ENCODE peak calls at places on chromosomes 5 and 9, in seven cellular contexts. N is K562, I is HCT116, U is GM12878, Q is H1, F is SK-N-SH, D is HepG2. R is an unnamed sample.

GRCh38 chr9:11457809-11458785 is 845.3 kb upstream of the PTPRD start:
- DNase-seq in N (no peak), I (no peak), U (no peak), Q (no peak), F (peak), D (no peak), R (no peak)

GRCh38 chr9:13437898-13438297 is 158.4 kb upstream of the MPDZ start:
- DNase-seq in N (no peak), I (no peak), U (no peak), Q (no peak), F (no peak), D (no peak), R (no peak)

GRCh38 chr5:172559004-172559932 is 81.8 kb upstream of the NEURL1B start:
- DNase-seq in N (no peak), I (peak), U (no peak), Q (no peak), F (no peak), D (no peak), R (no peak)

GRCh38 chr5:68288756-68289134 is 73.2 kb downstream of the PIK3R1 start:
- DNase-seq in N (peak), I (no peak), U (no peak), Q (peak), F (peak), D (no peak), R (peak)

GRCh38 chr5:33338336-33339110 is 102.2 kb upstream of the TARS1 start:
- DNase-seq in N (no peak), I (no peak), U (no peak), Q (no peak), F (no peak), D (no peak), R (no peak)

GRCh38 chr9:5499889-5500398 is 10.4 kb upstream of the PDCD1LG2 start:
- DNase-seq in N (peak), I (no peak), U (no peak), Q (no peak), F (peak), D (no peak), R (no peak)

GRCh38 chr5:116746668-116747067 is 172.0 kb upstream of the SEMA6A start:
- DNase-seq in N (no peak), I (no peak), U (no peak), Q (no peak), F (no peak), D (no peak), R (no peak)

GRCh38 chr9:13281356-13282016 is 2.0 kb upstream of the MPDZ start:
- DNase-seq in N (no peak), I (no peak), U (no peak), Q (no peak), F (peak), D (no peak), R (no peak)

GRCh38 chr9:99000480-99001395 is 57.0 kb downstream of the COL15A1 start:
- DNase-seq in N (peak), I (peak), U (peak), Q (no peak), F (peak), D (peak), R (no peak)

GRCh38 chr5:178429541-178430186 is 160.5 kb downstream of the COL23A1 start:
- DNase-seq in N (no peak), I (no peak), U (no peak), Q (peak), F (peak), D (no peak), R (no peak)

GRCh38 chr5:65871182-65871581 is 55.2 kb upstream of the ERBIN start:
- DNase-seq in N (no peak), I (peak), U (no peak), Q (no peak), F (no peak), D (no peak), R (no peak)

GRCh38 chr5:142977363-142978051 is 207.3 kb downstream of the ARHGAP26 start:
- DNase-seq in N (peak), I (no peak), U (peak), Q (no peak), F (no peak), D (no peak), R (peak)

GRCh38 chr5:57002959-57003485 is 51.1 kb upstream of the MIER3 start:
- DNase-seq in N (no peak), I (no peak), U (no peak), Q (no peak), F (no peak), D (no peak), R (no peak)

GRCh38 chr9:84667571-84668203 is 1.8 kb upstream of the NTRK2 start:
- DNase-seq in N (no peak), I (no peak), U (no peak), Q (peak), F (peak), D (no peak), R (peak)

GRCh38 chr5:14665949-14666741 is 1.6 kb downstream of the OTULIN start:
- DNase-seq in N (peak), I (no peak), U (no peak), Q (no peak), F (peak), D (peak), R (peak)

GRCh38 chr9:77935974-77936373 is 95.6 kb downstream of the GNAQ start:
- DNase-seq in N (no peak), I (no peak), U (no peak), Q (no peak), F (no peak), D (no peak), R (no peak)

GRCh38 chr5:151140686-151141459 is 16.7 kb downstream of the ANXA6 start:
- DNase-seq in N (no peak), I (no peak), U (no peak), Q (no peak), F (no peak), D (no peak), R (no peak)

GRCh38 chr9:136679431-136679941 is 7.8 kb downstream of the AGPAT2 start:
- DNase-seq in N (no peak), I (no peak), U (no peak), Q (no peak), F (no peak), D (no peak), R (peak)

GRCh38 chr5:120160120-120160895 is 303.8 kb upstream of the PRR16 start:
- DNase-seq in N (no peak), I (no peak), U (no peak), Q (no peak), F (no peak), D (no peak), R (no peak)

GRCh38 chr9:122056484-122056883 is 36.6 kb downstream of the TTLL11 start:
- DNase-seq in N (peak), I (no peak), U (no peak), Q (peak), F (no peak), D (peak), R (peak)

GRCh38 chr9:11933926-11934325 is 759.3 kb upstream of the TYRP1 start:
- DNase-seq in N (no peak), I (no peak), U (no peak), Q (no peak), F (no peak), D (no peak), R (no peak)

GRCh38 chr5:4720831-4721230 is 419.3 kb upstream of the ADAMTS16 start:
- DNase-seq in N (no peak), I (no peak), U (no peak), Q (no peak), F (no peak), D (no peak), R (no peak)

GRCh38 chr9:79551999-79552398 is 19.8 kb upstream of the TLE4 start:
- DNase-seq in N (no peak), I (no peak), U (no peak), Q (no peak), F (no peak), D (no peak), R (no peak)

GRCh38 chr9:87309236-87309635 is 188.4 kb upstream of the DAPK1 start:
- DNase-seq in N (no peak), I (no peak), U (no peak), Q (no peak), F (no peak), D (no peak), R (no peak)

GRCh38 chr5:14503017-14503680 is 78.4 kb upstream of the OTULINL start:
- DNase-seq in N (no peak), I (no peak), U (no peak), Q (no peak), F (no peak), D (no peak), R (no peak)

GRCh38 chr5:72130342-72130741 is 23.1 kb downstream of the MAP1B start:
- DNase-seq in N (no peak), I (no peak), U (no peak), Q (no peak), F (no peak), D (no peak), R (no peak)

GRCh38 chr9:116274293-116274692 is 120.7 kb downstream of the PAPPA start:
- DNase-seq in N (no peak), I (no peak), U (no peak), Q (no peak), F (no peak), D (no peak), R (no peak)

GRCh38 chr5:40622463-40623252 is 57.1 kb upstream of the PTGER4 start:
- DNase-seq in N (no peak), I (no peak), U (no peak), Q (no peak), F (no peak), D (no peak), R (no peak)

GRCh38 chr5:81506900-81507588 is 113.1 kb upstream of the ACOT12 start:
- DNase-seq in N (peak), I (peak), U (peak), Q (no peak), F (peak), D (peak), R (peak)

GRCh38 chr5:37926732-37927131 is 86.9 kb upstream of the GDNF start:
- DNase-seq in N (no peak), I (no peak), U (no peak), Q (no peak), F (no peak), D (no peak), R (peak)

GRCh38 chr9:94713446-94714185 is 12.9 kb upstream of the AOPEP start:
- DNase-seq in N (no peak), I (no peak), U (no peak), Q (no peak), F (no peak), D (no peak), R (no peak)

GRCh38 chr9:93064392-93065124 is 6.1 kb downstream of the SUSD3 start:
- DNase-seq in N (peak), I (no peak), U (peak), Q (no peak), F (no peak), D (no peak), R (no peak)
- TF ChIP-seq JUND in N (peak), I (no peak), U (no peak), Q (no peak), F (no peak), D (no peak), R (no peak)

GRCh38 chr9:7963026-7963425 is 163.4 kb upstream of the DMAC1 start:
- DNase-seq in N (no peak), I (no peak), U (no peak), Q (no peak), F (no peak), D (no peak), R (no peak)
- TF ChIP-seq JUND in N (no peak), I (no peak), U (no peak), Q (no peak), F (no peak), D (no peak), R (no peak)

DNA sequence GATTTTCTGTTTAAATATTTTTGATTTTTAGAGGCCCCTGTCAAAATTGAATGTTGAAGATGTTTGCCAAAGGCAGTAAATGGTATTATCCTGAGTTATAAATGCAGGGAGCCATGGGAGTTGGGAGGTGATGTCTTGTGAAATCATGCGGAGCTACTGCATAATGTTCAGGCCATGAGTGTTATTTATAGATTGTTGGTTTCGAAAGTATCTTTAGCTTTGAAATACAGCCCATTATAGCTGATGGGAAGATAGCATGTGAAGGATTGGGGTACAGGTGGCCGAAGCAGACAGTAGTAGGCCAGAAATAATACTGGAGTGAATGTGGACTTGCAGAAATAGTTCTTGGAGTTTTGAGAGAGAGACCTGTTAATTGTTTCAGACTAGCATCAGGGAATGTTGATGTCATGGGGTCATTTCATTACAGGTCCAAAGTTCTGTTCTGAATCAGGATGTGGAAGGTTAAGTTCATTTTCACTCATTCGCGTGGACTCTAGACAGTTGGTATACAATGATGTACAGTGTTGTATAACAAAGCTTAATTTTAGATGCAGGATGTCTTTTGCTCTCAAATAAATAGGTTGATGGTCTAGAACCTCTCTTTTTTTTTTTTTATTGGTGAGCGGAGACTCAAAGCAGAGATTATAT is 3.8 kb downstream of the ATP6V1G1 start:
- DNase-seq in N (no peak), I (no peak), U (no peak), Q (no peak), F (no peak), D (peak), R (no peak)
- TF ChIP-seq JUND in N (no peak), I (no peak), U (no peak), Q (no peak), F (no peak), D (no peak), R (no peak)

GRCh38 chr9:135410831-135411473 is 68.6 kb upstream of the PPP1R26 start:
- DNase-seq in N (no peak), I (no peak), U (no peak), Q (peak), F (peak), D (peak), R (no peak)

GRCh38 chr9:135408676-135409254 is 70.8 kb upstream of the PPP1R26 start:
- DNase-seq in N (no peak), I (no peak), U (no peak), Q (no peak), F (no peak), D (no peak), R (no peak)

GRCh38 chr9:135410421-135410820 is 69.2 kb upstream of the PPP1R26 start:
- DNase-seq in N (no peak), I (no peak), U (no peak), Q (no peak), F (peak), D (no peak), R (no peak)

GRCh38 chr9:135413086-135413375 is 66.6 kb upstream of the PPP1R26 start:
- DNase-seq in N (no peak), I (no peak), U (no peak), Q (no peak), F (peak), D (no peak), R (no peak)

GRCh38 chr9:135409286-135410200 is 70.0 kb upstream of the PPP1R26 start:
- DNase-seq in N (no peak), I (no peak), U (no peak), Q (no peak), F (no peak), D (no peak), R (no peak)
- TF ChIP-seq JUND in N (no peak), I (no peak), U (no peak), Q (no peak), F (no peak), D (no peak), R (no peak)